ENCODE peak calls at places on chromosome 12, in nine cellular contexts. N, M, Q, I, T, C, R, Y and G are unnamed samples.

GRCh38 chr12:58310828-58311273 is 369.5 kb downstream of the ATP23 start:
- DNase-seq in N (no peak), M (peak; percentile 99), Q (no peak), I (no peak), T (peak; percentile 55), C (no peak), R (no peak), Y (no peak), G (peak; percentile 99)

GRCh38 chr12:46387697-46388096 is 15.1 kb upstream of the SLC38A2 start:
- DNase-seq in N (no peak), M (no peak), Q (peak; percentile 53), I (no peak), T (peak; percentile 76), C (no peak), R (no peak), Y (no peak), G (no peak)

GRCh38 chr12:116880817-116881324 is 370 bp downstream of the HRK start:
- DNase-seq in N (no peak), M (peak; percentile 36), Q (peak; percentile 93), I (peak; percentile 50), T (peak; percentile 62), C (peak; percentile 68), R (no peak), Y (peak; percentile 20), G (peak; percentile 61)

GRCh38 chr12:110379201-110379600 is 24.3 kb downstream of the ANAPC7 start:
- DNase-seq in N (no peak), M (peak; percentile 49), Q (no peak), I (no peak), T (no peak), C (no peak), R (no peak), Y (no peak), G (no peak)

GRCh38 chr12:125755512-125755911 is 690.3 kb downstream of the AACS start:
- DNase-seq in N (no peak), M (no peak), Q (no peak), I (no peak), T (no peak), C (no peak), R (no peak), Y (no peak), G (no peak)

GRCh38 chr12:6294533-6295186 is 15.8 kb upstream of the PLEKHG6 start:
- DNase-seq in N (no peak), M (no peak), Q (no peak), I (no peak), T (no peak), C (no peak), R (no peak), Y (no peak), G (no peak)

GRCh38 chr12:6957151-6957701 is 6.1 kb downstream of the PTPN6 start:
- DNase-seq in N (no peak), M (no peak), Q (no peak), I (no peak), T (peak; percentile 64), C (no peak), R (no peak), Y (no peak), G (no peak)

GRCh38 chr12:63863658-63864455 is 19.4 kb downstream of the SRGAP1 start:
- DNase-seq in N (no peak), M (no peak), Q (no peak), I (no peak), T (no peak), C (no peak), R (no peak), Y (no peak), G (no peak)

GRCh38 chr12:30882706-30883105 is 43.8 kb upstream of the TSPAN11 start:
- DNase-seq in N (peak; percentile 8), M (peak; percentile 30), Q (peak; percentile 5), I (peak; percentile 4), T (no peak), C (no peak), R (no peak), Y (no peak), G (no peak)

GRCh38 chr12:69204191-69204590 is 35.2 kb upstream of the CPSF6 start:
- DNase-seq in N (no peak), M (no peak), Q (no peak), I (no peak), T (no peak), C (no peak), R (no peak), Y (no peak), G (no peak)

GRCh38 chr12:57765003-57765697 is 1.7 kb downstream of the CYP27B1 start:
- DNase-seq in N (no peak), M (no peak), Q (no peak), I (peak; percentile 20), T (peak; percentile 61), C (no peak), R (peak; percentile 13), Y (no peak), G (peak; percentile 88)

GRCh38 chr12:104006929-104007328 is 41.3 kb downstream of the TDG start:
- DNase-seq in N (no peak), M (peak; percentile 78), Q (no peak), I (no peak), T (no peak), C (no peak), R (no peak), Y (no peak), G (peak; percentile 89)